ENCODE peak calls at places on chromosome 5, in four cellular contexts. One of them, this sample, is unnamed.

GRCh38 chr5:113806823-113807222 is 293.3 kb downstream of the YTHDC2 start:
- DNase-seq in fibroblast of lung: peak; percentile 21
- DNase-seq in endothelial cell: no peak
- DNase-seq in colonic mucosa: no peak
- DNase-seq in this sample: no peak

GRCh38 chr5:80958611-80959010 is 1.6 kb upstream of the RASGRF2 start:
- DNase-seq in endothelial cell: no peak
- DNase-seq in fibroblast of lung: no peak
- DNase-seq in colonic mucosa: no peak
- DNase-seq in this sample: no peak

GRCh38 chr5:173817561-173817960 is 70.6 kb upstream of the CPEB4 start:
- DNase-seq in colonic mucosa: no peak
- DNase-seq in endothelial cell: no peak
- DNase-seq in fibroblast of lung: no peak
- DNase-seq in this sample: no peak

GRCh38 chr5:179533024-179533423 is 17.3 kb upstream of the RUFY1 start:
- DNase-seq in fibroblast of lung: no peak
- DNase-seq in colonic mucosa: no peak
- DNase-seq in endothelial cell: no peak
- DNase-seq in this sample: no peak

GRCh38 chr5:67414712-67415111 is 218.1 kb upstream of the CD180 start:
- DNase-seq in fibroblast of lung: no peak
- DNase-seq in endothelial cell: no peak
- DNase-seq in colonic mucosa: no peak
- DNase-seq in this sample: peak; percentile 55

GRCh38 chr5:123916331-123917121 is 404.5 kb downstream of the CSNK1G3 start:
- DNase-seq in colonic mucosa: no peak
- DNase-seq in fibroblast of lung: peak; percentile 58
- DNase-seq in endothelial cell: no peak
- DNase-seq in this sample: peak; percentile 92

GRCh38 chr5:170034231-170034630 is 53.9 kb upstream of the INSYN2B start:
- DNase-seq in endothelial cell: no peak
- DNase-seq in fibroblast of lung: no peak
- DNase-seq in colonic mucosa: no peak
- DNase-seq in this sample: no peak

GRCh38 chr5:8719797-8720196 is 826.1 kb downstream of the SEMA5A start:
- DNase-seq in colonic mucosa: no peak
- DNase-seq in fibroblast of lung: no peak
- DNase-seq in endothelial cell: no peak
- DNase-seq in this sample: no peak

GRCh38 chr5:180334176-180334575 is 19.0 kb downstream of the GFPT2 start:
- DNase-seq in colonic mucosa: no peak
- DNase-seq in fibroblast of lung: no peak
- DNase-seq in endothelial cell: no peak
- DNase-seq in this sample: no peak

GRCh38 chr5:154962494-154962893 is 21.6 kb downstream of the MRPL22 start:
- DNase-seq in endothelial cell: no peak
- DNase-seq in colonic mucosa: no peak
- DNase-seq in fibroblast of lung: no peak
- DNase-seq in this sample: no peak

GRCh38 chr5:115962239-115962564 is at the start of gene LVRN:
- DNase-seq in fibroblast of lung: no peak
- DNase-seq in colonic mucosa: no peak
- DNase-seq in endothelial cell: no peak
- DNase-seq in this sample: no peak

GRCh38 chr5:151040211-151040747 is 19.9 kb downstream of the GPX3 start:
- DNase-seq in colonic mucosa: no peak
- DNase-seq in endothelial cell: no peak
- DNase-seq in fibroblast of lung: peak; percentile 41
- DNase-seq in this sample: no peak

GRCh38 chr5:105878402-105878801 is 1792.3 kb downstream of the EFNA5 start:
- DNase-seq in fibroblast of lung: no peak
- DNase-seq in endothelial cell: no peak
- DNase-seq in colonic mucosa: no peak
- DNase-seq in this sample: no peak

GRCh38 chr5:105882956-105883481 is 1787.7 kb downstream of the EFNA5 start:
- DNase-seq in fibroblast of lung: no peak
- DNase-seq in endothelial cell: no peak
- DNase-seq in colonic mucosa: no peak
- DNase-seq in this sample: no peak

GRCh38 chr5:105872569-105873270 is 1798.0 kb downstream of the EFNA5 start:
- DNase-seq in fibroblast of lung: no peak
- DNase-seq in endothelial cell: no peak
- DNase-seq in colonic mucosa: no peak
- DNase-seq in this sample: no peak

DNA sequence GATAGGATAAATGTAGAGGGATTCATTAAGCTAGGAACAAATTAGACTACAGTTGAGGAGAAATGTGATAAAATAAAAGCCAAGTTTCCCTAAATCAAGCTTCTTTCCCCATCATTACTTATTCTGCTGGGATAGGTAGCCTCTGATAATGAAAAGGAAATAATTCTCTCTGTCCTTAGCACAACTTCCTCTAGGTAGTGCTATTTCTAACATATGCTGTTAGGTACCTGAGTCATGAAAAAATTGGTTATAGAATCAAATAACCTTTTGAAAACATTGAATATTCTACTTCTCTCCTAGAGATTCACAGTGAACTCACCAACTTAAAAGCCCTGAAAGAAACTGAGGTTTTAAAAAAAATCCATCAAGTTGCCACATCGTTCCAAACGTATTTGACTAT is 1793.1 kb downstream of the EFNA5 start:
- DNase-seq in colonic mucosa: no peak
- DNase-seq in endothelial cell: no peak
- DNase-seq in fibroblast of lung: no peak
- DNase-seq in this sample: no peak
- TF ChIP-seq CTCF in colonic mucosa: no peak
- TF ChIP-seq CTCF in endothelial cell: no peak
- TF ChIP-seq CTCF in fibroblast of lung: no peak
- TF ChIP-seq CTCF in this sample: no peak

DNA sequence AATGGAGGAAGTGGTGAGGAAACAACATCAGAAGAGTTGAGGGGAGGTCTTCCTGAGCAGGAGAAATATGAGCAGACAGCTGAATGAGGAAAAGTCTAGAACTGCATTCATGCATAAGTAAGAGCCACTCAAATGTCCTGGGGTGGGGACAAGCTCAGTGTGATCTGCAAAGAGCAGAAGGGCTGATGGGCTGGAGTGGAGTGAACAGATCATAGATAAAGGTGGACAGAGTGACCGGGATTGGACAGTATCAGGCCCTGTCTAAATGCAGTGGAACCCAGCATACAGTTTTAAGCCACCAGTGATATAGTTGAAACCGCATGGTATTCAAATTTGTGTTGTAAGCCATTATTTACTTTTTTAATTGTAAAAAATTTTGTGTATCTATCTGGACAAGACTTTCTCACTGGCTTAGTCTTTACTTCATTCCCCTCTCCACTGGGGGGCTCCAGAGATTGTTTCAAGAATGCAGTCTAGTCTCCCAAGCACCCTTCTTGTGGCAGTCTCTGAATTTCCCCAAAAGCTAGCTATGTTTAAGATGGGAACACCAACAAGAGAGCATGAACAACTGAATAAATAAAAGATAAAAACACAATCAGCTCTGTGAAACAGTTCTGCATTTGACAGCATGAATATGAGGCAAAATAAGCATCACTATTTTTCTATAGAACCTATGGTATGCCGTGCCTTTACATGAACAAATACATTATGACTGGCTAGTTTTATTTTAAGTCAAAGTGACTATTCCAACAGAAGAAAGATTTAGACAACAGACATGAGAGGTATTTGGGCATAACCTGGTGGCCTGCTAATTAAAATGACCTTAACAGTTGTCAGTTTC is 10.7 kb upstream of the STK32A start:
- DNase-seq in fibroblast of lung: peak; percentile 64
- DNase-seq in colonic mucosa: peak; percentile 38
- DNase-seq in endothelial cell: peak; percentile 49
- DNase-seq in this sample: no peak
- TF ChIP-seq CTCF in fibroblast of lung: peak; percentile 64
- TF ChIP-seq CTCF in colonic mucosa: peak; percentile 62
- TF ChIP-seq CTCF in endothelial cell: no peak
- TF ChIP-seq CTCF in this sample: peak; percentile 74

GRCh38 chr5:62206150-62206829 is 99.7 kb upstream of the KIF2A start:
- DNase-seq in endothelial cell: peak; percentile 17
- DNase-seq in fibroblast of lung: no peak
- DNase-seq in colonic mucosa: no peak
- DNase-seq in this sample: no peak
- TF ChIP-seq CTCF in endothelial cell: no peak
- TF ChIP-seq CTCF in fibroblast of lung: no peak
- TF ChIP-seq CTCF in colonic mucosa: no peak
- TF ChIP-seq CTCF in this sample: peak; percentile 45

GRCh38 chr5:126963822-126964375 is 66.5 kb downstream of the MARCHF3 start:
- DNase-seq in colonic mucosa: no peak
- DNase-seq in fibroblast of lung: no peak
- DNase-seq in endothelial cell: no peak
- DNase-seq in this sample: no peak
- TF ChIP-seq CTCF in colonic mucosa: no peak
- TF ChIP-seq CTCF in fibroblast of lung: no peak
- TF ChIP-seq CTCF in endothelial cell: no peak
- TF ChIP-seq CTCF in this sample: no peak

GRCh38 chr5:157576678-157577077 is 1.1 kb upstream of the ADAM19 start:
- DNase-seq in endothelial cell: no peak
- DNase-seq in colonic mucosa: no peak
- DNase-seq in fibroblast of lung: no peak
- DNase-seq in this sample: no peak

GRCh38 chr5:157578079-157578780 is 2.7 kb upstream of the ADAM19 start:
- DNase-seq in fibroblast of lung: no peak
- DNase-seq in colonic mucosa: no peak
- DNase-seq in endothelial cell: no peak
- DNase-seq in this sample: no peak

GRCh38 chr5:157571357-157571827 is 4.2 kb downstream of the ADAM19 start:
- DNase-seq in fibroblast of lung: peak; percentile 25
- DNase-seq in endothelial cell: no peak
- DNase-seq in colonic mucosa: no peak
- DNase-seq in this sample: no peak

GRCh38 chr5:157574456-157575095 is 999 bp downstream of the ADAM19 start:
- DNase-seq in endothelial cell: peak; percentile 20
- DNase-seq in fibroblast of lung: no peak
- DNase-seq in colonic mucosa: peak; percentile 29
- DNase-seq in this sample: no peak

DNA sequence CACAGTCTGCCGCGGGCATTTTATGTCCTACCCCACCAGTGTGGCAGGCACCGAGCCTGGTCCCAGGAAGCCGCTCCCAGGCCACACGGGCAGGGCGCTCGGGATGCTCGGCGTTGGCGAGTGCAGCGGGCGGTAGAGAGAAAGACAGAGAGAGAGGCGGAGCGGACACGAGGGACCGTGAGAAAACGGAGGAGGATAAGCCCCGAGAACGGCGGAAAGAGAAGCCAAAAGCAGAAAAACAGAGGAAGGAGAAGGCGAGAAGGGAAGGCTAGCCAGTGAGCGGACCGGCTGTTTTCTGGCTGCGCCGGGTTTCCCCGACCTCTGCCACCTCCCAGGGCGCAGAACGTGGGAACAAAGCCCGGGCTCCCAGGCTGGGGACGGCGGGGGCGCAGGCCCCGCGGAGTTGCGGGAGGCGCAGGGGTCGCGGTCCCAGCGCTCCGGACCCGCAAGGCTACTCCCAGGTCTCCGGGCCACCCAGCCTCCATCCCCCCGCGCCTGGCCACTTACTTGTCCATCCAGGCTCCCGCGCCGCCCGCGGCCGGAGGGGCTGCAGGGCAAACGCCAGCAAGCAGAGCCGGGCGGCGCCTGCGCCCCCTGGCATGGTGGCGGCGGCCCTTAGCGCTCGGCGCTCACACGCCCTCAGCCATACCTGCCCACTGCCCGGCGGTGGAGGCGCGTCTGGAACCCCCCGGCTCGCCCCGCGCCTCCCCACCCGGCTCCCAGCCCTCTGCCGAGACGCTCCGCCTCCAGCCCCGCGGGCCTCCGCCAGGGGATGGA is at the start of gene ADAM19:
- DNase-seq in fibroblast of lung: peak; percentile 54
- DNase-seq in colonic mucosa: no peak
- DNase-seq in endothelial cell: peak; percentile 77
- DNase-seq in this sample: no peak
- TF ChIP-seq CTCF in fibroblast of lung: no peak
- TF ChIP-seq CTCF in colonic mucosa: no peak
- TF ChIP-seq CTCF in endothelial cell: no peak
- TF ChIP-seq CTCF in this sample: no peak

This sample was measured in retinal pigment epithelial cell.